ENCODE peak calls at places on chromosomes 2 and 18, in seven cellular contexts. V is neuronal stem cell, I is mesendoderm, B is IMR-90, Q is mesenchymal stem cell, M is trophoblast cell, S is H1. P is an unnamed sample.

GRCh38 chr18:10690376-10690775 is 164.5 kb downstream of the NAPG start:
- DNase-seq in V (no peak), I (no peak), B (no peak), Q (no peak), M (no peak), S (no peak), P (no peak)

GRCh38 chr18:80046961-80047541 is 12.8 kb downstream of the RBFA start:
- DNase-seq in V (no peak), I (no peak), B (no peak), Q (no peak), M (no peak), S (no peak), P (no peak)

GRCh38 chr2:28390241-28390856 is 2.3 kb upstream of the FOSL2 start:
- DNase-seq in V (peak; percentile 74), I (peak; percentile 86), B (peak; percentile 91), Q (peak; percentile 96), M (peak; percentile 79), S (peak; percentile 82), P (peak; percentile 75)

GRCh38 chr2:128608911-128609880 is 290.5 kb upstream of the HS6ST1 start:
- DNase-seq in V (no peak), I (no peak), B (no peak), Q (no peak), M (no peak), S (no peak), P (no peak)

GRCh38 chr2:165700511-165700910 is 93.5 kb downstream of the GALNT3 start:
- DNase-seq in V (no peak), I (peak; percentile 23), B (no peak), Q (no peak), M (no peak), S (no peak), P (peak; percentile 43)

GRCh38 chr2:234725528-234726264 is 226.1 kb upstream of the SH3BP4 start:
- DNase-seq in V (no peak), I (no peak), B (peak; percentile 27), Q (no peak), M (peak; percentile 30), S (no peak), P (no peak)

GRCh38 chr18:11963991-11964484 is 17.3 kb upstream of the IMPA2 start:
- DNase-seq in V (no peak), I (peak; percentile 80), B (peak; percentile 79), Q (no peak), M (no peak), S (no peak), P (no peak)

GRCh38 chr2:75200140-75200985 is 1.0 kb upstream of the TACR1 start:
- DNase-seq in V (peak; percentile 27), I (peak; percentile 59), B (peak; percentile 39), Q (peak; percentile 50), M (peak; percentile 56), S (peak; percentile 72), P (peak; percentile 53)

GRCh38 chr2:195660265-195660890 is 3.4 kb downstream of the SLC39A10 start:
- DNase-seq in V (peak; percentile 58), I (peak; percentile 71), B (peak; percentile 82), Q (peak; percentile 72), M (peak; percentile 89), S (peak; percentile 79), P (peak; percentile 40)

GRCh38 chr2:67259581-67260347 is 137.4 kb upstream of the ETAA1 start:
- DNase-seq in V (no peak), I (no peak), B (peak; percentile 94), Q (peak; percentile 82), M (peak; percentile 3), S (no peak), P (no peak)

GRCh38 chr2:171431677-171432167 is 2.1 kb downstream of the METTL8 start:
- DNase-seq in V (no peak), I (no peak), B (no peak), Q (no peak), M (no peak), S (peak; percentile 50), P (peak; percentile 44)

GRCh38 chr2:148658807-148659722 is 14.5 kb downstream of the EPC2 start:
- DNase-seq in V (no peak), I (peak; percentile 60), B (peak; percentile 79), Q (peak; percentile 87), M (no peak), S (no peak), P (no peak)

GRCh38 chr2:105177546-105178254 is 63.8 kb upstream of the GPR45 start:
- DNase-seq in V (no peak), I (peak; percentile 85), B (no peak), Q (no peak), M (no peak), S (no peak), P (peak; percentile 46)

GRCh38 chr2:31932589-31932988 is 78.2 kb downstream of the MEMO1 start:
- DNase-seq in V (no peak), I (no peak), B (no peak), Q (no peak), M (no peak), S (no peak), P (no peak)

GRCh38 chr2:160427629-160428424 is 65.8 kb downstream of the RBMS1 start:
- DNase-seq in V (no peak), I (no peak), B (peak; percentile 87), Q (peak; percentile 77), M (no peak), S (no peak), P (no peak)

GRCh38 chr2:238155051-238155760 is 3.6 kb upstream of the ERFE start:
- DNase-seq in V (no peak), I (peak; percentile 52), B (peak; percentile 92), Q (peak; percentile 86), M (no peak), S (no peak), P (no peak)

GRCh38 chr2:43851026-43851980 is 12.5 kb downstream of the ABCG8 start:
- DNase-seq in V (no peak), I (no peak), B (no peak), Q (no peak), M (no peak), S (peak; percentile 39), P (no peak)

GRCh38 chr2:148124271-148124670 is 103.4 kb downstream of the MBD5 start:
- DNase-seq in V (no peak), I (peak; percentile 1), B (no peak), Q (no peak), M (peak; percentile 82), S (no peak), P (no peak)

GRCh38 chr2:158890296-158890905 is 78.0 kb upstream of the TANC1 start:
- DNase-seq in V (no peak), I (no peak), B (no peak), Q (no peak), M (no peak), S (no peak), P (no peak)

GRCh38 chr2:231068525-231069222 is 12.0 kb downstream of the PSMD1 start:
- DNase-seq in V (no peak), I (no peak), B (peak; percentile 78), Q (peak; percentile 77), M (peak; percentile 97), S (no peak), P (no peak)

GRCh38 chr18:49050462-49050861 is 99.7 kb upstream of the SMAD7 start:
- DNase-seq in V (no peak), I (no peak), B (no peak), Q (no peak), M (no peak), S (no peak), P (no peak)
- H4K8ac ChIP-seq in V (no peak overlapping the region), I (no peak overlapping the region), B (no peak overlapping the region), Q (no peak overlapping the region), M (no peak overlapping the region), S (no peak overlapping the region), P (no peak overlapping the region)

DNA sequence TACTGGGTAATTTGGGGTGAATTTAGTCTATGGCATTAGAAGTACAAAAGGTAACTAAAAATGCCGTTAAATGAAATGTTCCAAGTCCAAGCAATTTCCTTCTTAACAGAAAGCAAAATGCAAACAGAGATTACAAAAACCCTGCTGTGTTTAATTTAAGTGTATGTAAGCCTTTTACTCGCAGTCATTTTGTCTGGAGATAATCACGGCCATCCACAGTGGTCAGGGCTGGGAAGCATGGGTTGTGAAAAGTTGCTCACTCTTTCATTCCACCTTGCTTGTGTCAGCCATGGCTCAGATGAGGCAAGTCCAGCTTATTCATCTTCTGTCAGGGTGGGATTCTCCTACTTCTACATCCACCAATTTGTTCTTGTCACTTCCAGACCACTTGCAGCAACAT is 983.6 kb upstream of the ZEB2 start:
- DNase-seq in V (no peak), I (peak; percentile 37), B (peak; percentile 4), Q (peak; percentile 3), M (no peak), S (no peak), P (no peak)
- H2BK5ac ChIP-seq in V (no peak overlapping the region), I (no peak overlapping the region), B (no peak overlapping the region), Q (no peak overlapping the region), M (no peak overlapping the region), S (no peak overlapping the region), P (no peak overlapping the region)

DNA sequence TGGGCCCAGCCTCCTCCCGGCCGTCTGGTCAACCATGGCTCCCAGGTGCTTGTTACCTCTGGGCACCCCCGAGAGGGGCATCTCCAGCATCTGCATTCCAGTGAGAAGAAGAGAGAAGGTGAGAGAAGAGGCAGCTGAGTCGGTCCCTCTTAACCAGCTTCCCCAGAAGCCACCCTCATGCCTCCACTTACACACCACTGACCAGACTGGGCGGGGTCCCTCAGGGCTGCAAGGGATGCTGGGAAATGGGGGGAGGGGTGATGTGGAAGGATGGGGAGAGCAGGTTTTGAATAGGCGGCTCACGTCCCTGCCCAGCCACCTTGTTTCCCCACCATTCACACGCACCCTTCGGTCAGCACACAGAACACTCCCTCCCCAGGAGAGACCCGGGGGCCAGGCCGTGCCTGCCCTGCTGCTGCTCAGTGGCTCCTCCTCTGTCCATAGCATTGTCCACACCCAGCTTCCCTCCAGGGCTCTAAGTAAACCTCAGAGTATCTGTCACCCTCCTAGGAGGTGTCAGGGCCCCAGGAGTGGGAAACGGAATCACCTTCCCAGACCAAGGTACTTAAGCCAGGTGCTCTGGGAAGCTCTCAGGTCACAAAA is 34.7 kb downstream of the GBX2 start:
- DNase-seq in V (no peak), I (peak; percentile 22), B (no peak), Q (no peak), M (no peak), S (no peak), P (no peak)
- H4K8ac ChIP-seq in V (peak overlapping the region; percentile 65), I (no peak overlapping the region), B (no peak overlapping the region), Q (no peak overlapping the region), M (no peak overlapping the region), S (no peak overlapping the region), P (no peak overlapping the region)

GRCh38 chr2:126825306-126825705 is 73.4 kb upstream of the TEX51 start:
- DNase-seq in V (no peak), I (no peak), B (no peak), Q (no peak), M (no peak), S (no peak), P (no peak)

GRCh38 chr2:126824663-126825062 is 74.0 kb upstream of the TEX51 start:
- DNase-seq in V (no peak), I (no peak), B (no peak), Q (no peak), M (no peak), S (no peak), P (no peak)

GRCh38 chr2:126828471-126828870 is 70.2 kb upstream of the TEX51 start:
- DNase-seq in V (no peak), I (no peak), B (no peak), Q (no peak), M (no peak), S (no peak), P (no peak)

GRCh38 chr2:126828051-126828450 is 70.6 kb upstream of the TEX51 start:
- DNase-seq in V (no peak), I (no peak), B (no peak), Q (no peak), M (no peak), S (no peak), P (no peak)

DNA sequence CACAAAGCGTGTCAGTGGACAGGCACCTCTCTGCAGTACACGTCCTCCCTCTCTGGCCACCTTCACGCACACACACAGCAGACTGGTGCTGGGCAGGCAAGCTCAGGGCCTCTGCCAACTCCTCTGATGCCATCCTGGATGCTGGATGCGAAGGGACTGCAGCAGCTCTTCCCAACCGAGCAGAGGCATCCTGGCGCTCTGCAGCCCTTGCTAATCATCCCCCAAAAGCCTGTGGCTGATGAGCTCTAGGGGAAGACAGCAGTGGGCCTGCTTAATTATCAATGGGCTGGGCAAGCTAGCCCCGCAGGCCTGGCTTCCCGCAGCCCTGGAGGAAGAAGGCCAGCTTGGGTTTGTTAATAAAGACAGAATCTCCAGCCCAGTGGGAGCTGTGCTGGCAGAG is 71.3 kb upstream of the TEX51 start:
- DNase-seq in V (peak; percentile 17), I (peak; percentile 14), B (no peak), Q (no peak), M (no peak), S (no peak), P (no peak)
- H2BK5ac ChIP-seq in V (no peak overlapping the region), I (no peak overlapping the region), B (no peak overlapping the region), Q (no peak overlapping the region), M (no peak overlapping the region), S (no peak overlapping the region), P (no peak overlapping the region)